ENCODE peak calls at places on chromosomes 12 and 14, in six cellular contexts. N, Y, G, Z, X and U are unnamed samples.

GRCh38 chr12:108080363-108080762 is 48.7 kb upstream of the WSCD2 start:
- DNase-seq in Z (no peak), X (no peak), N (no peak), G (no peak), Y (no peak), U (no peak)

GRCh38 chr12:14696265-14696741 is at the start of gene GUCY2C:
- DNase-seq in Z (no peak), N (no peak), Y (no peak), G (no peak), X (no peak), U (no peak)

GRCh38 chr12:39227218-39227617 is 215.7 kb downstream of the KIF21A start:
- DNase-seq in G (no peak), Z (no peak), X (no peak), Y (no peak), N (no peak), U (no peak)

GRCh38 chr14:94113490-94113889 is 3.0 kb downstream of the IFI27 start:
- DNase-seq in X (no peak), N (no peak), Z (no peak), G (no peak), Y (no peak), U (no peak)

GRCh38 chr12:33427071-33427470 is 12.5 kb downstream of the SYT10 start:
- DNase-seq in G (no peak), Y (no peak), N (no peak), Z (no peak), X (no peak), U (no peak)

GRCh38 chr12:72028966-72029365 is 90.3 kb downstream of the TPH2 start:
- DNase-seq in Y (no peak), Z (no peak), X (no peak), N (no peak), G (no peak), U (no peak)

GRCh38 chr12:53214221-53214620 is 7.2 kb upstream of the ITGB7 start:
- DNase-seq in N (no peak), X (no peak), Z (no peak), G (no peak), Y (no peak), U (no peak)

GRCh38 chr14:77120771-77121743 is 20.5 kb downstream of the ZDHHC22 start:
- DNase-seq in N (no peak), Z (no peak), Y (no peak), G (no peak), X (peak; percentile 28), U (no peak)

GRCh38 chr12:128657378-128657777 is 166.4 kb downstream of the SLC15A4 start:
- DNase-seq in Y (no peak), Z (no peak), G (no peak), X (no peak), N (no peak), U (no peak)

GRCh38 chr14:20996521-20996920 is 2.6 kb upstream of the SLC39A2 start:
- DNase-seq in N (no peak), X (no peak), G (no peak), Y (no peak), Z (no peak), U (no peak)

GRCh38 chr14:99320105-99320572 is 48.1 kb upstream of the BCL11B start:
- DNase-seq in Y (peak; percentile 20), Z (no peak), N (peak; percentile 30), G (no peak), X (peak; percentile 56), U (no peak)

GRCh38 chr14:61369097-61369496 is 47.7 kb downstream of the PRKCH start:
- DNase-seq in Z (no peak), N (no peak), X (no peak), G (no peak), Y (no peak), U (no peak)

GRCh38 chr14:23727566-23728335 is 91.6 kb downstream of the DHRS2 start:
- DNase-seq in G (no peak), N (no peak), X (no peak), Y (peak; percentile 69), Z (no peak), U (peak; percentile 10)

GRCh38 chr12:23631991-23632390 is 317.5 kb downstream of the SOX5 start:
- DNase-seq in Y (no peak), Z (no peak), G (no peak), X (no peak), N (no peak), U (no peak)

GRCh38 chr12:56040151-56040550 is 1.6 kb upstream of the RPS26 start:
- DNase-seq in G (no peak), N (no peak), Y (no peak), X (no peak), Z (no peak), U (no peak)

GRCh38 chr12:130438243-130438620 is 100.5 kb downstream of the PIWIL1 start:
- DNase-seq in Y (no peak), Z (no peak), N (no peak), G (no peak), X (no peak), U (no peak)

GRCh38 chr14:94062344-94062904 is 18.6 kb downstream of the DDX24 start:
- DNase-seq in X (no peak), Y (peak; percentile 13), Z (no peak), G (no peak), N (no peak), U (no peak)

GRCh38 chr12:75478395-75478794 is 2.2 kb upstream of the GLIPR1 start:
- DNase-seq in X (peak; percentile 79), Y (no peak), G (no peak), N (no peak), Z (no peak), U (no peak)

GRCh38 chr14:23951590-23952143 is 1.9 kb upstream of the DHRS4 start:
- DNase-seq in Z (no peak), G (no peak), X (no peak), N (no peak), Y (no peak), U (no peak)

GRCh38 chr14:54844479-54844878 is 58.1 kb downstream of the GCH1 start:
- DNase-seq in N (no peak), G (no peak), Y (no peak), X (no peak), Z (no peak), U (no peak)